ENCODE peak calls at places on chromosomes 7 and 10, in six cellular contexts. T, I, F, Y, A and C are unnamed samples.

GRCh38 chr7:39703143-39703542 is 79.8 kb downstream of the RALA start:
- DNase-seq in T (no peak), F (no peak), I (no peak), Y (peak; percentile 50), A (no peak), C (no peak)

GRCh38 chr7:44196450-44196872 is 4.3 kb upstream of the YKT6 start:
- DNase-seq in T (peak; percentile 72), A (no peak), I (peak; percentile 39), F (no peak), Y (peak; percentile 78), C (no peak)

GRCh38 chr7:135254-135653 is 57.1 kb upstream of the FAM20C start:
- DNase-seq in T (no peak), I (no peak), A (no peak), Y (no peak), F (no peak), C (no peak)

GRCh38 chr7:23618241-23618640 is 21.1 kb downstream of the CCDC126 start:
- DNase-seq in T (no peak), Y (peak; percentile 6), F (no peak), A (no peak), I (no peak), C (no peak)

GRCh38 chr7:46993396-46993795 is 588.5 kb downstream of the TNS3 start:
- DNase-seq in F (no peak), T (no peak), Y (peak; percentile 34), I (no peak), A (no peak), C (no peak)

GRCh38 chr10:110610308-110610774 is 33.8 kb upstream of the RBM20 start:
- DNase-seq in Y (peak; percentile 70), T (peak; percentile 63), F (peak; percentile 14), I (peak; percentile 49), A (peak; percentile 10), C (no peak)

GRCh38 chr10:21431799-21432198 is 93.7 kb downstream of the SKIDA1 start:
- DNase-seq in Y (no peak), F (no peak), T (no peak), A (no peak), I (no peak), C (no peak)

GRCh38 chr10:120181154-120181553 is 275.9 kb upstream of the PLPP4 start:
- DNase-seq in A (no peak), F (no peak), Y (no peak), I (no peak), T (no peak), C (no peak)